ENCODE peak calls at places on chromosomes 7 and 10, in seven cellular contexts. K is IMR-90, D is BJ, J is SK-N-SH, P is PC-9, Y is brain microvascular endothelial cell, X is mesenchymal stem cell. U is an unnamed sample.

GRCh38 chr7:87566311-87566710 is 34.4 kb downstream of the ABCB1 start:
- DNase-seq in K (no peak), D (no peak), J (no peak), P (no peak), Y (no peak), X (no peak), U (no peak)

GRCh38 chr10:63683686-63684085 is 162.5 kb downstream of the REEP3 start:
- DNase-seq in K (no peak), D (no peak), J (no peak), P (no peak), Y (no peak), X (no peak), U (no peak)

GRCh38 chr7:3134715-3135114 is 91.0 kb upstream of the CARD11 start:
- DNase-seq in K (no peak), D (no peak), J (no peak), P (no peak), Y (peak; percentile 1), X (no peak), U (no peak)

GRCh38 chr10:77416327-77417135 is 221.1 kb downstream of the KCNMA1 start:
- DNase-seq in K (peak; percentile 88), D (peak; percentile 81), J (no peak), P (peak; percentile 96), Y (peak; percentile 90), X (peak; percentile 89), U (peak; percentile 86)

GRCh38 chr10:100882681-100883321 is 30.0 kb upstream of the SLF2 start:
- DNase-seq in K (peak; percentile 87), D (no peak), J (no peak), P (no peak), Y (peak; percentile 71), X (peak; percentile 18), U (no peak)

GRCh38 chr10:70475661-70476060 is 2.9 kb upstream of the PALD1 start:
- DNase-seq in K (peak; percentile 8), D (no peak), J (no peak), P (peak; percentile 82), Y (no peak), X (no peak), U (no peak)

GRCh38 chr7:51309361-51310130 is 7.1 kb downstream of the COBL start:
- DNase-seq in K (no peak), D (no peak), J (no peak), P (no peak), Y (no peak), X (no peak), U (no peak)

GRCh38 chr10:131311661-131312260 is at the start of gene TCERG1L:
- DNase-seq in K (no peak), D (no peak), J (peak; percentile 88), P (no peak), Y (no peak), X (no peak), U (no peak)

GRCh38 chr7:36855330-36855729 is 131.0 kb upstream of the AOAH start:
- DNase-seq in K (no peak), D (no peak), J (no peak), P (no peak), Y (no peak), X (no peak), U (no peak)

GRCh38 chr10:132616995-132617780 is 79.6 kb downstream of the INPP5A start:
- DNase-seq in K (no peak), D (no peak), J (no peak), P (no peak), Y (no peak), X (no peak), U (no peak)

GRCh38 chr10:116705498-116705897 is 36.9 kb downstream of the HSPA12A start:
- DNase-seq in K (no peak), D (no peak), J (peak; percentile 47), P (no peak), Y (no peak), X (no peak), U (no peak)

GRCh38 chr7:18515067-18515466 is 19.5 kb downstream of the HDAC9 start:
- DNase-seq in K (peak; percentile 67), D (no peak), J (no peak), P (peak; percentile 85), Y (no peak), X (no peak), U (peak; percentile 36)

GRCh38 chr10:101050206-101051069 is 11.4 kb upstream of the KAZALD1 start:
- DNase-seq in K (no peak), D (no peak), J (peak; percentile 87), P (no peak), Y (peak; percentile 33), X (peak; percentile 51), U (no peak)

GRCh38 chr7:44395067-44395466 is 69.7 kb upstream of the CAMK2B start:
- DNase-seq in K (no peak), D (no peak), J (no peak), P (no peak), Y (no peak), X (no peak), U (no peak)

GRCh38 chr7:142773230-142773629 is 2.5 kb downstream of the PRSS2 start:
- DNase-seq in K (no peak), D (no peak), J (no peak), P (no peak), Y (no peak), X (no peak), U (no peak)

DNA sequence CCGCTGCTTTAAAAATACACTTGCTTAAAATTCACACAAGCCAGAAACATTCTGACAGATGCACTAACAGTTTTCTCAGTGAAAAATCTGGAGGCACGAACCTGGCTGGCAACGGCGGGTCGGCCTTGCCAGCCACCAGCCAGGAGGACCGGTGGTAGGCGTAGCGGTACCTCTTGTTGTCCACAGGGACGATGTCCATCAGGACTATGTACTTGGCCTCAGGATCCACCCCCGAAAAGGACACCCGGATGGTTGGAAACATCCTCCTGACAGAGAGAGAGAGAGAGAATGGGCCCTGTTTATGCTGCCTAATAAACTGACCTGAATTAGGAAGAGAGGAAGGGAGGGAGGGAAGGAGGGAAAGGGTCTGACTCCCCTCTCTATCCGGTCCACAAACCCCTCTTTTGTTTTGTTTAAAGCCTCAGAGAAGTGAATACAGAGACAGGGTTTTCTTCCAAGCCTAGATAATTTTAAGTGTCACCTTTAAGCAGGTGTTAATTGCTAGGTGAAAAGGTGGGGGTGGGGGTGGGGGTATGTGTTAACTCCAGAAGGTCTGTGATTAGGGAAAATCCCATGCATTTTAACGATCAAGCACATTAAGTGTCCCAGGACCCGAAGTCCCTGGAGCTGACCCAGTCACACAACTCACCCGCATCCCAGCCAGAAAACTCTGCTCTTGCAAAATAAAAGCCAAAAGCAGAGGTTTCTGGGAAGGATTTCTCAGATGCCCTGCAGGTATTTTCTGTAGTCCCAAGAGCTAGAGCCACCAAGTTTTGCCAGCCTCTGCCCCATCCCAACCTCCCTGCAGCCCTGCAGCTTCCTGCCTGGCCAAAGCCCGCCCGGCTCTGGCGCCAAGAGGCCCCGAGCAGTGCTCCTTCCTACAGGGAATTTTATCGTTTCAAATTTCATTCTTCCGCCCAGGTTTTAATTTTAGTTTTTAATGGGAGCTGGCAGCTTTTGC is 5.0 kb downstream of the TBX20 start:
- DNase-seq in K (no peak), D (no peak), J (no peak), P (no peak), Y (no peak), X (no peak), U (no peak)
- H3K4me3 ChIP-seq in K (no peak overlapping the region), D (no peak overlapping the region), J (no peak overlapping the region), P (peak overlapping the region; percentile 52), Y (no peak overlapping the region), X (no peak overlapping the region), U (no peak overlapping the region)

DNA sequence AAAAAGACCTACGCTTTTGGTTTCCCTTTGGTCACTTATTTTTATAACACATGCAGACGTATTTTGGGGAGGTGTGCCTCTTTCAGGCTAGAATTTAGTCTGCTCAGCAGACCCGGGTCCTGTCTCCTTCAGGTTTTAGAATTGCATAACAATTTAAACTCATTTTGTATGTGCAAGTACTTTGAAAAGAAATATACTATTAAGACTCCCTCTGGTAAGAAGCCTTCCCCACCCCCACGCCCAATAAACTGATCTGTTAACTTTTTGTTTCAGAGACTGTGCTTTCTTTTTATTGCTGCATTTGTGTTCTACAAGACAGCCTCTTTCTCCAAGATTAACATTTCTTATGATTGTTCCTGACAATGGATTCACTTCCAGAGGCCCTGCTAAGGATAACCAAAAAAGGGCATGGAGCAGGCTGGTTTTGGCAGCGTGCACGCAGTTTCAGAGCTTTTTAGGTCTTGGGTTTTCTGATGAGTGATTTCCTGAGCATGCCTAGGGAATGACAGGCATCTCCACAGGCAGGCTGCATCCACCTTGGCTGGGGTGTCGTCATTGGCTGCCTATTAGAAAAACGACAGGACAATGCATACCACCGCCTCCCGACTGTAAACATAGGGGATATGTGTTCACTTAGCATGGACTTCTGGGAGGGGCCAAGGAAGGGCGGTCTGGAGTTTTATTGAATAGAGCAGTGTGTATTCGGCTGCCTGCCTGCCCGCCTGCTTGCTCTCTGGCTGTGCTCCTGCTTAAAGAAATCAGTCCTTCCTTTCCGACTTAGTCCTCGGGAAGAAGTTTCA is at the start of gene CALD1:
- DNase-seq in K (peak; percentile 99), D (peak; percentile 99), J (peak; percentile 62), P (peak; percentile 96), Y (peak; percentile 100), X (peak; percentile 96), U (peak; percentile 99)
- H3K4me3 ChIP-seq in K (peak within 1 kb of the TSS; percentile 66), D (peak within 1 kb of the TSS; percentile 55), J (peak within 1 kb of the TSS; percentile 69), P (peak within 1 kb of the TSS; percentile 56), Y (peak within 1 kb of the TSS; percentile 82), X (peak within 1 kb of the TSS; percentile 89), U (peak within 1 kb of the TSS; percentile 83)

DNA sequence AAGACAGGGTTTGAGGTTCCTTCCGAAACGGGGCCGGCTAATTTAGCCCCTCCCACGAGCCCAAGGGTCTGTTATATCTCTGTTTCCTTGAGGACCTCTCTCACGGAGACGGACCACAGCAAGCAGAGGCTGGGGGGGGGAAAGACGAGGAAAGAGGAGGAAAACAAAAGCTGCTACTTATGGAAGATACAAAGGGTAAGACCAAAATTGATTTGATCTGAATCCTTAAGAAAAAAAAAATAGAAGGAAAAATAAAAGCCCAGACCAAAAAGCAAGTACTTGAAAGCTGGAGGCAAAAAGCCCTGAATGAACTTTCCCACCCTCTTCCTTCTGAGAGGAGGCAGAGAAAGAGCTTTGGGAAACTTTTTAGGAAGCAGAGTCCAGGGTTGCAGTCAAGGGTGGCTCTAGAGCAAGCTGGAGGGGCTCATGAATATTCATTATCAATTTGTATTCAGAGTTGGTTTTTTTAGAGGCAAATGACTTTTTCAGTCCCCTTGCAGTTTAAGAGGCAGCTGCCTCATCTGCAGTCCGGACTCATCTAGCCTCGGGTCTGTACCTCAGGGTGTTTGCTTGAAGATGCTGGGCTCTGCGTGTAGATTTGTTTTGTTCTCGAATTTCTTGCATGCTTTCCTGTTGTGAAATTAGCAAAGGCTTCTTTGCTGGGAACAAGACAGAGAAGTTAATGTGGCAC is at the start of gene ENTPD1:
- DNase-seq in K (peak; percentile 12), D (no peak), J (no peak), P (no peak), Y (peak; percentile 12), X (peak; percentile 65), U (peak; percentile 2)
- H3K4me3 ChIP-seq in K (no peak within 1 kb of the TSS), D (no peak within 1 kb of the TSS), J (no peak within 1 kb of the TSS), P (no peak within 1 kb of the TSS), Y (peak within 1 kb of the TSS; percentile 34), X (peak within 1 kb of the TSS; percentile 37), U (no peak within 1 kb of the TSS)

GRCh38 chr7:515628-516027 is 4.0 kb downstream of the PDGFA start:
- DNase-seq in K (no peak), D (no peak), J (no peak), P (no peak), Y (no peak), X (no peak), U (no peak)

GRCh38 chr7:514651-515598 is 4.7 kb downstream of the PDGFA start:
- DNase-seq in K (no peak), D (no peak), J (no peak), P (no peak), Y (peak; percentile 57), X (peak; percentile 42), U (no peak)

GRCh38 chr7:516606-517456 is 2.8 kb downstream of the PDGFA start:
- DNase-seq in K (peak; percentile 80), D (no peak), J (no peak), P (peak; percentile 71), Y (peak; percentile 71), X (peak; percentile 88), U (no peak)

GRCh38 chr7:517848-518629 is 1.6 kb downstream of the PDGFA start:
- DNase-seq in K (peak; percentile 58), D (no peak), J (no peak), P (peak; percentile 45), Y (peak; percentile 52), X (peak; percentile 77), U (no peak)

GRCh38 chr7:516216-516605 is 3.4 kb downstream of the PDGFA start:
- DNase-seq in K (no peak), D (no peak), J (no peak), P (no peak), Y (no peak), X (peak; percentile 61), U (no peak)
- H3K4me3 ChIP-seq in K (no peak overlapping the region), D (peak overlapping the region; percentile 76), J (no peak overlapping the region), P (no peak overlapping the region), Y (peak overlapping the region; percentile 74), X (no peak overlapping the region), U (peak overlapping the region; percentile 18)